ENCODE peak calls at places on chromosomes 2 and 18, in four cellular contexts. X is hypothalamus, Q is posterior cingulate gyrus, O is tibial artery. J is an unnamed sample.

GRCh38 chr2:149692837-149693518 is 105.4 kb upstream of the MMADHC start:
- DNase-seq in X (no peak), Q (no peak), O (no peak), J (no peak)

GRCh38 chr2:240322231-240322955 is 113.1 kb upstream of the GPC1 start:
- DNase-seq in X (no peak), Q (no peak), O (peak), J (no peak)

GRCh38 chr18:68839701-68840100 is 41.8 kb downstream of the CCDC102B start:
- DNase-seq in X (no peak), Q (no peak), O (no peak), J (no peak)

GRCh38 chr2:236180831-236181453 is 12.8 kb upstream of the GBX2 start:
- DNase-seq in X (no peak), Q (peak), O (peak), J (peak)

GRCh38 chr2:36965751-36966369 is 476 bp downstream of the STRN start:
- DNase-seq in X (peak), Q (no peak), O (peak), J (peak)

GRCh38 chr2:238024986-238025385 is 35.8 kb upstream of the SCLY start:
- DNase-seq in X (no peak), Q (no peak), O (no peak), J (no peak)

GRCh38 chr2:136765256-136765735 is at the start of gene THSD7B:
- DNase-seq in X (no peak), Q (no peak), O (no peak), J (no peak)

GRCh38 chr18:79964330-79965118 is at the start of gene HSBP1L1:
- DNase-seq in X (no peak), Q (no peak), O (no peak), J (no peak)

GRCh38 chr2:141021109-141021508 is 1109.7 kb downstream of the LRP1B start:
- DNase-seq in X (no peak), Q (no peak), O (no peak), J (no peak)

GRCh38 chr2:44952143-44952805 is 10.8 kb downstream of the SIX3 start:
- DNase-seq in X (peak), Q (peak), O (no peak), J (peak)

GRCh38 chr2:39379643-39380524 is 57.2 kb downstream of the MAP4K3 start:
- DNase-seq in X (no peak), Q (no peak), O (no peak), J (peak)

GRCh38 chr2:157831573-157832315 is 44.4 kb downstream of the ACVR1 start:
- DNase-seq in X (no peak), Q (no peak), O (no peak), J (no peak)

GRCh38 chr2:587371-587960 is 89.7 kb downstream of the TMEM18 start:
- DNase-seq in X (no peak), Q (no peak), O (no peak), J (no peak)

GRCh38 chr18:42155024-42155423 is 200.0 kb downstream of the PIK3C3 start:
- DNase-seq in X (no peak), Q (no peak), O (no peak), J (no peak)

GRCh38 chr2:29343830-29344229 is 228.6 kb downstream of the CLIP4 start:
- DNase-seq in X (no peak), Q (no peak), O (no peak), J (no peak)

GRCh38 chr2:9112079-9112721 is 94.4 kb upstream of the ASAP2 start:
- DNase-seq in X (peak), Q (peak), O (peak), J (no peak)

GRCh38 chr18:13387856-13388548 is 169.4 kb downstream of the LDLRAD4 start:
- DNase-seq in X (no peak), Q (no peak), O (no peak), J (no peak)

GRCh38 chr2:112706170-112706664 is 14.6 kb upstream of the NT5DC4 start:
- DNase-seq in X (no peak), Q (no peak), O (no peak), J (no peak)

GRCh38 chr18:58993260-58993659 is 128.6 kb downstream of the ZNF532 start:
- DNase-seq in X (no peak), Q (no peak), O (no peak), J (no peak)

GRCh38 chr2:97698530-97698929 is 14.8 kb upstream of the ZAP70 start:
- DNase-seq in X (no peak), Q (no peak), O (no peak), J (no peak)

GRCh38 chr18:57956495-57956894 is 87.5 kb upstream of the NEDD4L start:
- DNase-seq in X (no peak), Q (no peak), O (no peak), J (no peak)

GRCh38 chr2:20040489-20041172 is 10.8 kb downstream of the LAPTM4A start:
- DNase-seq in X (no peak), Q (no peak), O (no peak), J (no peak)

GRCh38 chr2:235966396-235966795 is 201.8 kb downstream of the GBX2 start:
- DNase-seq in X (no peak), Q (no peak), O (no peak), J (no peak)

GRCh38 chr2:102368461-102369109 is 13.0 kb downstream of the IL18R1 start:
- DNase-seq in X (no peak), Q (no peak), O (no peak), J (no peak)

GRCh38 chr2:216551234-216551633 is 52.6 kb downstream of the RPL37A start:
- DNase-seq in X (no peak), Q (no peak), O (no peak), J (no peak)

GRCh38 chr2:44779793-44780192 is 161.7 kb upstream of the SIX3 start:
- DNase-seq in X (no peak), Q (no peak), O (no peak), J (no peak)

GRCh38 chr18:12745095-12745820 is 42.4 kb downstream of the PSMG2 start:
- DNase-seq in X (no peak), Q (no peak), O (no peak), J (no peak)

GRCh38 chr2:237064203-237065061 is 21.3 kb upstream of the COPS8 start:
- DNase-seq in X (no peak), Q (no peak), O (no peak), J (no peak)

GRCh38 chr18:62723666-62724281 is 8.4 kb downstream of the PHLPP1 start:
- DNase-seq in X (no peak), Q (no peak), O (no peak), J (peak)

GRCh38 chr2:216636570-216637450 is 3.6 kb downstream of the IGFBP2 start:
- DNase-seq in X (no peak), Q (no peak), O (peak), J (no peak)

GRCh38 chr2:43038034-43038719 is 188.2 kb downstream of the ZFP36L2 start:
- DNase-seq in X (no peak), Q (no peak), O (no peak), J (no peak)

GRCh38 chr2:150470435-150470834 is 17.0 kb downstream of the RND3 start:
- DNase-seq in X (no peak), Q (no peak), O (no peak), J (no peak)

J was measured in globus pallidus.